ENCODE peak calls at places on chromosomes 16 and 17, in eight cellular contexts. P is AG09309, A is uterus, D is MM.1S, I is fibroblast of pulmonary artery, J is A549, Z is endothelial cell, Y is left ventricle myocardium inferior. M is an unnamed sample.

GRCh38 chr17:65723356-65723928 is 162.0 kb upstream of the AXIN2 start:
- DNase-seq in Z (no peak), A (no peak), J (no peak), P (no peak), I (peak; percentile 31), D (no peak), Y (no peak), M (no peak)

GRCh38 chr16:9248162-9248561 is 156.7 kb downstream of the HAPSTR1 start:
- DNase-seq in D (no peak), Y (no peak), P (no peak), A (no peak), J (no peak), I (no peak), Z (no peak), M (no peak)

GRCh38 chr16:17544785-17545184 is 74.0 kb upstream of the XYLT1 start:
- DNase-seq in J (peak; percentile 7), Z (peak; percentile 10), P (no peak), D (no peak), A (no peak), I (no peak), Y (no peak), M (no peak)

GRCh38 chr16:57510016-57510871 is 24.0 kb upstream of the DOK4 start:
- DNase-seq in A (no peak), Z (no peak), P (no peak), D (no peak), I (no peak), Y (no peak), J (no peak), M (no peak)

GRCh38 chr16:23729503-23730424 is 16.7 kb upstream of the ERN2 start:
- DNase-seq in A (no peak), Z (no peak), I (peak; percentile 61), Y (no peak), P (no peak), D (no peak), J (peak; percentile 42), M (no peak)

GRCh38 chr17:60256174-60256573 is 106.4 kb downstream of the CA4 start:
- DNase-seq in J (no peak), A (no peak), P (no peak), Z (no peak), D (no peak), I (no peak), Y (no peak), M (no peak)

GRCh38 chr16:53792161-53792951 is 88.4 kb downstream of the FTO start:
- DNase-seq in Y (no peak), Z (no peak), J (no peak), A (no peak), D (no peak), P (no peak), I (no peak), M (no peak)

GRCh38 chr16:89324056-89325010 is 106.8 kb downstream of the ZNF778 start:
- DNase-seq in J (no peak), Y (no peak), Z (no peak), D (no peak), A (no peak), I (peak; percentile 65), P (no peak), M (peak; percentile 81)

GRCh38 chr17:48491527-48492273 is 39.1 kb downstream of the HOXB1 start:
- DNase-seq in I (no peak), Z (no peak), J (no peak), D (no peak), P (no peak), Y (no peak), A (no peak), M (no peak)

GRCh38 chr17:83031321-83031945 is 48.0 kb upstream of the METRNL start:
- DNase-seq in D (no peak), Z (no peak), Y (no peak), P (no peak), J (no peak), A (no peak), I (no peak), M (no peak)

GRCh38 chr16:80931985-80932720 is 74.5 kb downstream of the CMC2 start:
- DNase-seq in D (no peak), Z (peak; percentile 60), P (peak; percentile 10), Y (peak; percentile 82), J (peak; percentile 71), A (peak; percentile 64), I (peak; percentile 74), M (peak; percentile 54)

GRCh38 chr16:84485255-84486010 is 19.0 kb downstream of the MEAK7 start:
- DNase-seq in Z (no peak), P (no peak), J (no peak), A (no peak), D (no peak), Y (no peak), I (no peak), M (no peak)

GRCh38 chr16:84482951-84483881 is 21.2 kb downstream of the MEAK7 start:
- DNase-seq in D (no peak), Y (no peak), J (no peak), P (no peak), Z (no peak), I (no peak), A (no peak), M (no peak)

GRCh38 chr16:84486126-84486525 is 18.3 kb downstream of the MEAK7 start:
- DNase-seq in A (no peak), Y (no peak), D (no peak), P (no peak), Z (no peak), I (no peak), J (no peak), M (no peak)

GRCh38 chr16:84483882-84484565 is 20.4 kb downstream of the MEAK7 start:
- DNase-seq in J (no peak), D (no peak), Y (no peak), Z (no peak), I (no peak), P (no peak), A (no peak), M (no peak)

DNA sequence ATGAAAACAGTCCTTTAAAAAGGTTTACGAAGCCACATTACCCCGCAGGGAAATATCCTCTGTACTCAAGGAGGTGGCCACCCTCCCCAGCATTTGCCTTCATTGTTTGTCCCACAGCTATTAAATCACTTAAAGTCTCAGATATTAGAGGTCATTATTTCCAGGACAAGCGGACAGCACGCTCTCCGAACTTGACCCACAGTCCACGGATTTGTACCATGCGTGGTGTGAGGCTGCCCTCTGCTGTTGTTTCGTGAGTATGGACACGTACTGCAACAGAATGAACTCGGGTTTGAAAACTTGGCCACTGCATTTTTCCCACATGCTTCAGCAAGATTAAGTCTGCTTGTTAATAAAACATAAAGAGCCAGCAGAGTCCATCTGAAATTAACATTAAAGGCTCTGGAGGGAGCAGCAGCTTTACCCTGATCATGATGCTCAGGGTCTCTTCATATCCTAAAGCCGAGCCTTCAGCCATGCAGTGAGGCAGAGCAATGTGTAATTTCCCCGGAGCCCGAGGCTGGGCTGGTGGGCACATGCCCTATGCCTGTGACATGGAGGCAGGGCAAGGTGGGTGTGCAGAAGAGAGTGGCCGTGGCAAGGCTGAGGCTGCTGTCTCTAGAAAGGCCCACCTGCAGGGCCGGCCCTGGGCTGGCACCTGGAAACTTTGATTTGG is 19.7 kb downstream of the MEAK7 start:
- DNase-seq in Y (peak; percentile 62), J (peak; percentile 62), P (no peak), Z (peak; percentile 58), A (peak; percentile 49), I (peak; percentile 74), D (peak; percentile 8), M (no peak)
- TF ChIP-seq CTCF in Y (peak; percentile 82), J (peak; percentile 85), P (peak; percentile 77), Z (peak; percentile 69), A (peak; percentile 64), I (peak; percentile 75), D (peak; percentile 45), M (no peak)

DNA sequence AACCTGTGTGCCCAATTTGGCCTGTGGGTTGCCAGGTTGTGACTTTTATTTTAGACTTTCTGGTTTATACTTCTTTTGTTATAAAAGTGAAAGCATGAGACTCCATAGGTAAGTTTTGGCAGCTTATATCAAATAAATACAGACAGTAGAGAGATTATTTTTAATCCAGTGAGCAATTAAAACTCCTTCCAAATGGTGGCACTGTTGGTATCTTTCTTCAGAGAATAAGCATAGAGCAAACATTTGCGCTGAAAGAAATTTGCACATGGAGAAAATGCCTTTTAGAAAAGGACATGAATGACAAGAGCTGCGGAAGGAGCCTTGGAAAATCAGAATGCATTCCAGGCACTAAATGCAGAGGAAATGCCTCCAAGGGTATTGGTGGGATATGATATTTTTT is 46.1 kb upstream of the DNAJA2 start:
- DNase-seq in J (peak; percentile 21), Y (no peak), A (no peak), I (peak; percentile 32), D (no peak), P (no peak), Z (no peak), M (no peak)
- TF ChIP-seq CTCF in J (peak; percentile 45), Y (no peak), A (no peak), I (peak; percentile 36), D (peak; percentile 7), P (peak; percentile 16), Z (no peak), M (no peak)

DNA sequence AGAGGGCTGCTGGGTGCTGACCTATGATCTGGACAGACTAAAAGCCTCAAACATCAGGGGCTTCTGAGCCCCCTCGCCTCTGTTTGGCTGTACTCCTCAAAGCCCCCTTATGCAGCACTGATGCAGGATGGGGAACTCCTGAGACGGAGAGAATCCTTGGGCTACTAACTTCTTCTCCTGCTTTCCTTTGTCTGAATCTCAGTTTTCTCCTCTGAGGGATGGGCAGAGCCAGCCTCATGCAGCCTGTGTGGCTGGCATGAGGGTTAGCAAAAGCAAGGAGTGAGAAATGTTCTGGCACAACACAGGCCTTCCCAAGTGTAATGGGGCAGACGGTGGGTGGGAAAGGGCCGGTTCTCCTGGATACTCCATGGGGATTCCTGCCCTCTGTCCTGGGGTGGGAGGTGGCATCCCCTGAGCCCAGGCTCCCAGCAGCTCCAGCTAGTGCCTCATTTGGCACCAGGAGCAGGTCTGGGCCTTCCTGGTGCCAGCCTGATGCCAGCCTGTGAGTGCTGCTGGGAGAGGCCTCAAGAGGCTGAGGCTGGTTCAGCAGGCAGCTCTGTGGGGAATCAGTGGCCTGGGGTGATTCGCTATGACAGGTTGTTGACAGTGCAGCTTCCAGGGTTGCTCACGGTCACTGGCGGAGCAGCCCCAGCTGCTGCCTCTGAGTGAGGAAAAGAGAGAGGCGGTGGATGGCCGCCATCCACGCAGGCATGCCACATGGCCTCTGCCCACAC is 4.0 kb upstream of the BRD7 start:
- DNase-seq in J (peak; percentile 35), P (peak; percentile 4), Y (peak; percentile 53), A (no peak), Z (no peak), I (no peak), D (no peak), M (no peak)
- TF ChIP-seq CTCF in J (no peak), P (no peak), Y (no peak), A (no peak), Z (no peak), I (no peak), D (no peak), M (no peak)

GRCh38 chr16:11354733-11355574 is 9.7 kb downstream of the RMI2 start:
- DNase-seq in P (no peak), A (no peak), J (no peak), D (peak; percentile 82), Z (no peak), Y (no peak), I (no peak), M (peak; percentile 74)
- TF ChIP-seq CTCF in P (no peak), A (no peak), J (no peak), D (peak; percentile 29), Z (no peak), Y (no peak), I (no peak), M (peak; percentile 9)